ENCODE peak calls at places on chromosome 11, in ten cellular contexts. W is CD8-positive, alpha-beta T cell; H is endodermal cell; M is upper lobe of left lung; D is lower lobe of right lung; X is brain microvascular endothelial cell; P is AG04450; J is testis; Y is neural progenitor cell; O is heart right ventricle. U is an unnamed sample.

GRCh38 chr11:90133560-90134145 is 810 bp upstream of the NAALAD2 start:
- DNase-seq in O (no peak), P (no peak), H (no peak), M (no peak), W (no peak), J (no peak), X (no peak), Y (peak; percentile 10), D (no peak), U (no peak)

GRCh38 chr11:112523477-112523876 is 262.8 kb upstream of the PLET1 start:
- DNase-seq in X (no peak), P (no peak), W (no peak), H (peak; percentile 58), Y (peak; percentile 84), O (peak; percentile 17), D (no peak), M (no peak), J (no peak), U (peak; percentile 76)

GRCh38 chr11:106998126-106998525 is 20.1 kb downstream of the GUCY1A2 start:
- DNase-seq in P (no peak), H (no peak), X (no peak), Y (no peak), O (no peak), W (no peak), J (no peak), D (no peak), M (no peak), U (no peak)

GRCh38 chr11:120431633-120432032 is 79.9 kb upstream of the GRIK4 start:
- DNase-seq in J (no peak), O (no peak), D (no peak), P (peak; percentile 13), X (peak; percentile 62), H (peak; percentile 51), Y (peak; percentile 13), M (no peak), W (no peak), U (no peak)

GRCh38 chr11:77789061-77789730 is 31.3 kb downstream of the RSF1 start:
- DNase-seq in J (no peak), M (no peak), W (no peak), P (no peak), X (no peak), O (no peak), H (peak; percentile 57), D (no peak), Y (peak; percentile 8), U (no peak)

GRCh38 chr11:2975594-2975993 is 16.5 kb downstream of the NAP1L4 start:
- DNase-seq in X (peak; percentile 18), O (no peak), M (no peak), H (peak; percentile 79), P (no peak), W (peak; percentile 56), D (no peak), Y (peak; percentile 45), J (peak; percentile 58), U (peak; percentile 23)

GRCh38 chr11:64563966-64564365 is 27.1 kb upstream of the SLC22A12 start:
- DNase-seq in M (no peak), P (no peak), J (no peak), X (no peak), H (no peak), D (peak; percentile 33), W (no peak), O (no peak), Y (no peak), U (no peak)

GRCh38 chr11:94583213-94583884 is 16.2 kb downstream of the PIWIL4 start:
- DNase-seq in H (no peak), O (no peak), J (no peak), X (no peak), D (no peak), Y (no peak), P (no peak), M (no peak), W (no peak), U (no peak)

GRCh38 chr11:8728566-8728965 is 46.0 kb downstream of the RPL27A start:
- DNase-seq in J (no peak), D (no peak), P (no peak), X (peak; percentile 49), O (no peak), M (no peak), W (no peak), H (no peak), Y (no peak), U (no peak)

GRCh38 chr11:8729837-8730696 is 47.5 kb downstream of the RPL27A start:
- DNase-seq in X (no peak), D (no peak), H (peak; percentile 67), J (peak; percentile 44), P (no peak), W (no peak), O (no peak), Y (no peak), M (no peak), U (no peak)

GRCh38 chr11:8722809-8723208 is 40.2 kb downstream of the RPL27A start:
- DNase-seq in P (no peak), J (no peak), O (no peak), M (no peak), Y (no peak), X (no peak), H (no peak), D (no peak), W (no peak), U (no peak)

GRCh38 chr11:8722156-8722555 is 39.6 kb downstream of the RPL27A start:
- DNase-seq in J (no peak), P (no peak), M (no peak), W (no peak), D (no peak), Y (no peak), O (no peak), H (peak; percentile 75), X (peak; percentile 70), U (no peak)

DNA sequence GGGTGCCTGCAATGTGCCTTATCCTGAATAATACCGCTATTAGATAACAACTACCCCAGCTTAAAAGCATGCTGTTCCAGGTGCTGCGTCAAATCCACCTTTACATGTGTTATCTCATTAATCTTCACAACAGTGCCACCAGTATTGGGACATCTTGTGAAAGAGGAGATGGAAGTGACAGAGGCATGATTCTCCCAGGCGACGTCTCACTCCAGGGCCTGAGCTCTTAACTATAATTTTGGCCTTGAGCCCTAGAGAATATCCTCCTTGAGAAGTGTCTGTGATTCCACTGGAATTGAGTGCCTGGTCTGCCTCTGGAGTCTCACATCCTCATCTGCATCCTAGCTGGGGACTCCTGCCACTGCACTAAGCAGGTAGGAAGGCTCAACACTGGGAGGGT is 43.8 kb downstream of the RPL27A start:
- DNase-seq in X (no peak), Y (no peak), W (no peak), P (no peak), J (no peak), H (no peak), M (no peak), D (no peak), O (no peak), U (no peak)
- H3K27ac ChIP-seq in X (no peak overlapping the region), Y (no peak overlapping the region), W (no peak overlapping the region), P (no peak overlapping the region), J (peak overlapping the region; percentile 52), H (no peak overlapping the region), M (no peak overlapping the region), D (peak overlapping the region; percentile 25), O (no peak overlapping the region), U (no peak overlapping the region)

GRCh38 chr11:7165911-7166310 is 77.1 kb downstream of the RBMXL2 start:
- DNase-seq in M (no peak), W (no peak), X (no peak), D (no peak), O (no peak), H (no peak), P (no peak), J (peak; percentile 32), Y (peak; percentile 29), U (no peak)
- H3K27ac ChIP-seq in M (no peak overlapping the region), W (no peak overlapping the region), X (no peak overlapping the region), D (no peak overlapping the region), O (no peak overlapping the region), H (no peak overlapping the region), P (no peak overlapping the region), J (no peak overlapping the region), Y (no peak overlapping the region), U (no peak overlapping the region)

DNA sequence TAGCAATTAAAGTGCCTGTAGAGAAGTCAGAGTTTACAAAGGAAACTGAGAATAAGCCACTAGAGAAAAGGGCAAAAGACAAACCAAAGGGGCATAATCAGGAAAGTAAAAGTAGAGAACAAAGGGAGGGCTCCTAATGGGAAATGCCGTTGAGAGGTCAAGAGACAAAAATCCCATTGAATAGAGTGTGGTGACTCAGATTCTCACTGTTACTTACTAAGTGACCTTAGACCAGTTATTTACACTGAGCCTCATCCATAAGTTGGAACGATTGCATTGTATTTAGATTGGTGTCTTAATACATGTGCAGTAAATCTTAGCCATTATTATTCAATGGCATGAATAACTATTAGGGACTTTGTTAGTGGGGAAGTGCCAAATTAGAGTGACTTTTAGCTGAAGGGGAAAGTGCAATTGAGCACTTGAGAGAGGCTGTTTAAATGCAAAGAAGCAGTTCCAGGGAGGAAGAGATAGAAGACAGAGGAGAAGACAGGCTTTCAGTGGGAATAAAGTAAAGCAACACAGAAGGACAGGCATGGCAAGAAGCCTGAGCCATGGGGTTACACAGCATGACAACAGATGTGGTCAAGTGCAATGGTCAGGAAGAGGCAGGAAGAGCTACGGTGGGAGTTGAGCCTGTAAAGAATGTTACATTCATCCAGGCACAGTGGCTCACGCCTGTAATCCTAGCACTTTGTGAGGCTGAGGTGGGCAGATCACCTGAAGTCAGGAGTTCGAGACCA is 82.6 kb downstream of the UBASH3B start:
- DNase-seq in D (no peak), X (no peak), M (no peak), H (no peak), Y (peak; percentile 33), P (no peak), W (no peak), J (no peak), O (no peak), U (no peak)
- H3K27ac ChIP-seq in D (no peak overlapping the region), X (peak overlapping the region; percentile 60), M (no peak overlapping the region), H (no peak overlapping the region), Y (no peak overlapping the region), P (no peak overlapping the region), W (no peak overlapping the region), J (no peak overlapping the region), O (no peak overlapping the region), U (no peak overlapping the region)

GRCh38 chr11:96079691-96080090 is 155.8 kb upstream of the MTMR2 start:
- DNase-seq in O (no peak), H (no peak), P (no peak), Y (no peak), D (no peak), W (no peak), M (no peak), X (no peak), J (no peak), U (no peak)

GRCh38 chr11:96084610-96085348 is 160.9 kb upstream of the MTMR2 start:
- DNase-seq in O (no peak), X (no peak), W (no peak), D (no peak), M (no peak), P (no peak), Y (no peak), H (no peak), J (no peak), U (no peak)

GRCh38 chr11:96081561-96081960 is 157.7 kb upstream of the MTMR2 start:
- DNase-seq in J (no peak), O (no peak), M (no peak), W (no peak), D (no peak), X (no peak), H (no peak), Y (no peak), P (no peak), U (no peak)

GRCh38 chr11:96082936-96083335 is 159.0 kb upstream of the MTMR2 start:
- DNase-seq in D (no peak), Y (no peak), O (no peak), W (no peak), J (no peak), M (no peak), H (no peak), P (no peak), X (no peak), U (no peak)

GRCh38 chr11:96082002-96082899 is 158.3 kb upstream of the MTMR2 start:
- DNase-seq in H (peak; percentile 45), O (no peak), P (no peak), J (no peak), W (no peak), D (no peak), Y (no peak), M (no peak), X (no peak), U (no peak)
- H3K27ac ChIP-seq in H (no peak overlapping the region), O (no peak overlapping the region), P (no peak overlapping the region), J (no peak overlapping the region), W (no peak overlapping the region), D (no peak overlapping the region), Y (no peak overlapping the region), M (no peak overlapping the region), X (no peak overlapping the region), U (no peak overlapping the region)

U was measured in caudate nucleus.